ENCODE peak calls at places on chromosomes 11 and 22, in five cellular contexts. One of them, this sample, is unnamed.

GRCh38 chr11:31480930-31481329 is 28.5 kb downstream of the IMMP1L start:
- DNase-seq in ELR: no peak
- DNase-seq in NCI-H146: peak
- DNase-seq in CD8-positive, alpha-beta T cell: no peak
- DNase-seq in stomach: no peak
- DNase-seq in this sample: no peak

GRCh38 chr11:2092956-2093412 is 46.2 kb downstream of the IGF2 start:
- DNase-seq in NCI-H146: peak
- DNase-seq in CD8-positive, alpha-beta T cell: peak
- DNase-seq in stomach: peak
- DNase-seq in ELR: peak
- DNase-seq in this sample: peak

GRCh38 chr22:20887375-20887774 is 28.6 kb downstream of the SNAP29 start:
- DNase-seq in NCI-H146: no peak
- DNase-seq in ELR: peak
- DNase-seq in stomach: no peak
- DNase-seq in CD8-positive, alpha-beta T cell: no peak
- DNase-seq in this sample: no peak

GRCh38 chr11:129417458-129417857 is 41.8 kb downstream of the BARX2 start:
- DNase-seq in NCI-H146: no peak
- DNase-seq in CD8-positive, alpha-beta T cell: no peak
- DNase-seq in ELR: no peak
- DNase-seq in stomach: no peak
- DNase-seq in this sample: no peak

GRCh38 chr22:35202376-35202775 is 54.9 kb upstream of the HMGXB4 start:
- DNase-seq in stomach: no peak
- DNase-seq in NCI-H146: no peak
- DNase-seq in CD8-positive, alpha-beta T cell: no peak
- DNase-seq in ELR: peak
- DNase-seq in this sample: no peak

GRCh38 chr11:57476223-57476882 is 16.0 kb downstream of the RTN4RL2 start:
- DNase-seq in ELR: peak
- DNase-seq in NCI-H146: no peak
- DNase-seq in stomach: peak
- DNase-seq in CD8-positive, alpha-beta T cell: no peak
- DNase-seq in this sample: no peak

GRCh38 chr11:66728760-66729385 is at the start of gene SPTBN2:
- DNase-seq in ELR: peak
- DNase-seq in stomach: no peak
- DNase-seq in CD8-positive, alpha-beta T cell: no peak
- DNase-seq in NCI-H146: peak
- DNase-seq in this sample: no peak

GRCh38 chr22:39103431-39103830 is 6.4 kb downstream of the APOBEC3H start:
- DNase-seq in ELR: no peak
- DNase-seq in NCI-H146: no peak
- DNase-seq in CD8-positive, alpha-beta T cell: no peak
- DNase-seq in stomach: no peak
- DNase-seq in this sample: no peak

GRCh38 chr11:118522571-118523072 is 4.7 kb upstream of the TTC36 start:
- DNase-seq in CD8-positive, alpha-beta T cell: no peak
- DNase-seq in NCI-H146: no peak
- DNase-seq in stomach: no peak
- DNase-seq in ELR: peak
- DNase-seq in this sample: peak

GRCh38 chr11:2269601-2270321 is 627 bp downstream of the ASCL2 start:
- DNase-seq in stomach: peak
- DNase-seq in ELR: no peak
- DNase-seq in CD8-positive, alpha-beta T cell: no peak
- DNase-seq in NCI-H146: peak
- DNase-seq in this sample: no peak

GRCh38 chr11:80155412-80156017 is 714.7 kb upstream of the TENM4 start:
- DNase-seq in ELR: peak
- DNase-seq in NCI-H146: peak
- DNase-seq in stomach: no peak
- DNase-seq in CD8-positive, alpha-beta T cell: no peak
- DNase-seq in this sample: peak

GRCh38 chr22:36746571-36746970 is 29.3 kb downstream of the IFT27 start:
- DNase-seq in ELR: no peak
- DNase-seq in NCI-H146: no peak
- DNase-seq in stomach: no peak
- DNase-seq in CD8-positive, alpha-beta T cell: no peak
- DNase-seq in this sample: no peak

GRCh38 chr11:75135021-75135650 is 15.8 kb upstream of the SLCO2B1 start:
- DNase-seq in NCI-H146: no peak
- DNase-seq in CD8-positive, alpha-beta T cell: no peak
- DNase-seq in ELR: no peak
- DNase-seq in stomach: no peak
- DNase-seq in this sample: no peak

GRCh38 chr11:6557063-6557462 is 46.4 kb downstream of the RRP8 start:
- DNase-seq in ELR: no peak
- DNase-seq in stomach: no peak
- DNase-seq in CD8-positive, alpha-beta T cell: no peak
- DNase-seq in NCI-H146: no peak
- DNase-seq in this sample: no peak

GRCh38 chr11:3859373-3859881 is 4.0 kb downstream of the STIM1 start:
- DNase-seq in CD8-positive, alpha-beta T cell: no peak
- DNase-seq in ELR: no peak
- DNase-seq in stomach: peak
- DNase-seq in NCI-H146: peak
- DNase-seq in this sample: no peak

GRCh38 chr11:110710520-110711381 is 1.5 kb downstream of the ARHGAP20 start:
- DNase-seq in ELR: peak
- DNase-seq in stomach: peak
- DNase-seq in NCI-H146: peak
- DNase-seq in CD8-positive, alpha-beta T cell: no peak
- DNase-seq in this sample: no peak

GRCh38 chr11:79437274-79437980 is 3.4 kb downstream of the TENM4 start:
- DNase-seq in CD8-positive, alpha-beta T cell: no peak
- DNase-seq in NCI-H146: no peak
- DNase-seq in stomach: peak
- DNase-seq in ELR: peak
- DNase-seq in this sample: no peak

GRCh38 chr11:34493468-34493867 is 20.1 kb downstream of the ELF5 start:
- DNase-seq in ELR: no peak
- DNase-seq in NCI-H146: no peak
- DNase-seq in CD8-positive, alpha-beta T cell: no peak
- DNase-seq in stomach: no peak
- DNase-seq in this sample: no peak

GRCh38 chr11:69949327-69949726 is 128.8 kb upstream of the ANO1 start:
- DNase-seq in stomach: peak
- DNase-seq in NCI-H146: no peak
- DNase-seq in CD8-positive, alpha-beta T cell: no peak
- DNase-seq in ELR: peak
- DNase-seq in this sample: peak

GRCh38 chr11:96219981-96220623 is 122.9 kb downstream of the MAML2 start:
- DNase-seq in CD8-positive, alpha-beta T cell: no peak
- DNase-seq in NCI-H146: no peak
- DNase-seq in ELR: peak
- DNase-seq in stomach: no peak
- DNase-seq in this sample: no peak

GRCh38 chr11:112610494-112610893 is 349.8 kb upstream of the PLET1 start:
- DNase-seq in NCI-H146: no peak
- DNase-seq in ELR: peak
- DNase-seq in CD8-positive, alpha-beta T cell: no peak
- DNase-seq in stomach: no peak
- DNase-seq in this sample: no peak

GRCh38 chr11:128502736-128503135 is 84.6 kb downstream of the ETS1 start:
- DNase-seq in CD8-positive, alpha-beta T cell: no peak
- DNase-seq in NCI-H146: no peak
- DNase-seq in stomach: no peak
- DNase-seq in ELR: peak
- DNase-seq in this sample: peak

GRCh38 chr22:38309614-38310517 is 7.4 kb downstream of the CSNK1E start:
- DNase-seq in ELR: no peak
- DNase-seq in CD8-positive, alpha-beta T cell: no peak
- DNase-seq in NCI-H146: no peak
- DNase-seq in stomach: no peak
- DNase-seq in this sample: no peak

This sample was measured in SJCRH30.